ENCODE peak calls at places on chromosomes 6 and 20, in four cellular contexts. One of them, this sample, is unnamed.
A peak's percentile ranks its signal among the peaks of the same experiment; 100 is the strongest.

GRCh38 chr20:59976196-59976847 is 18.1 kb downstream of the CDH26 start:
- DNase-seq in adrenal gland: no peak
- DNase-seq in right lobe of liver: no peak
- DNase-seq in H1: no peak
- DNase-seq in this sample: no peak

GRCh38 chr6:119627908-119628669 is 278.5 kb upstream of the MAN1A1 start:
- DNase-seq in right lobe of liver: no peak
- DNase-seq in adrenal gland: peak; percentile 17
- DNase-seq in H1: no peak
- DNase-seq in this sample: no peak

GRCh38 chr6:162603231-162603630 is 124.3 kb downstream of the PRKN start:
- DNase-seq in right lobe of liver: no peak
- DNase-seq in adrenal gland: no peak
- DNase-seq in H1: no peak
- DNase-seq in this sample: no peak

GRCh38 chr6:90338409-90338808 is 41.8 kb upstream of the BACH2 start:
- DNase-seq in H1: no peak
- DNase-seq in adrenal gland: no peak
- DNase-seq in right lobe of liver: no peak
- DNase-seq in this sample: no peak

GRCh38 chr20:49924247-49924646 is 8.9 kb upstream of the SPATA2 start:
- DNase-seq in H1: no peak
- DNase-seq in adrenal gland: no peak
- DNase-seq in right lobe of liver: no peak
- DNase-seq in this sample: no peak

GRCh38 chr6:54935739-54936138 is 89.2 kb downstream of the FAM83B start:
- DNase-seq in adrenal gland: no peak
- DNase-seq in H1: no peak
- DNase-seq in right lobe of liver: no peak
- DNase-seq in this sample: peak; percentile 9

GRCh38 chr6:4543596-4543995 is 232.6 kb upstream of the CDYL start:
- DNase-seq in adrenal gland: no peak
- DNase-seq in right lobe of liver: no peak
- DNase-seq in H1: no peak
- DNase-seq in this sample: no peak

GRCh38 chr20:25285091-25285647 is 37.3 kb downstream of the PYGB start:
- DNase-seq in H1: no peak
- DNase-seq in right lobe of liver: peak; percentile 31
- DNase-seq in adrenal gland: no peak
- DNase-seq in this sample: no peak

GRCh38 chr6:118579786-118580185 is 31.7 kb downstream of the PLN start:
- DNase-seq in H1: no peak
- DNase-seq in adrenal gland: no peak
- DNase-seq in right lobe of liver: no peak
- DNase-seq in this sample: no peak

GRCh38 chr20:62141397-62142251 is 1.6 kb downstream of the PSMA7 start:
- DNase-seq in adrenal gland: peak; percentile 45
- DNase-seq in H1: no peak
- DNase-seq in right lobe of liver: no peak
- DNase-seq in this sample: peak; percentile 45

GRCh38 chr20:48759631-48760245 is 68.1 kb downstream of the PREX1 start:
- DNase-seq in adrenal gland: no peak
- DNase-seq in right lobe of liver: no peak
- DNase-seq in H1: no peak
- DNase-seq in this sample: no peak

GRCh38 chr20:46631212-46631869 is 19.9 kb downstream of the SLC13A3 start:
- DNase-seq in adrenal gland: peak; percentile 81
- DNase-seq in H1: no peak
- DNase-seq in right lobe of liver: no peak
- DNase-seq in this sample: peak; percentile 17

GRCh38 chr20:36548006-36548315 is 6.6 kb downstream of the MYL9 start:
- DNase-seq in adrenal gland: no peak
- DNase-seq in right lobe of liver: no peak
- DNase-seq in H1: no peak
- DNase-seq in this sample: no peak

GRCh38 chr20:10558635-10559187 is 115.1 kb downstream of the JAG1 start:
- DNase-seq in adrenal gland: no peak
- DNase-seq in right lobe of liver: no peak
- DNase-seq in H1: no peak
- DNase-seq in this sample: peak; percentile 44

GRCh38 chr6:158808918-158809678 is 10.1 kb downstream of the EZR start:
- DNase-seq in adrenal gland: peak; percentile 34
- DNase-seq in H1: no peak
- DNase-seq in right lobe of liver: peak; percentile 31
- DNase-seq in this sample: no peak

GRCh38 chr6:96608074-96608473 is 45.1 kb downstream of the FHL5 start:
- DNase-seq in adrenal gland: no peak
- DNase-seq in H1: no peak
- DNase-seq in right lobe of liver: no peak
- DNase-seq in this sample: no peak

GRCh38 chr20:48697845-48698491 is 129.8 kb downstream of the PREX1 start:
- DNase-seq in H1: no peak
- DNase-seq in right lobe of liver: peak; percentile 71
- DNase-seq in adrenal gland: peak; percentile 95
- DNase-seq in this sample: peak; percentile 61

GRCh38 chr6:15464211-15464725 is 198.6 kb downstream of the DTNBP1 start:
- DNase-seq in H1: peak; percentile 25
- DNase-seq in right lobe of liver: peak; percentile 60
- DNase-seq in adrenal gland: no peak
- DNase-seq in this sample: peak; percentile 13

GRCh38 chr20:61373956-61374545 is 122.0 kb downstream of the CDH4 start:
- DNase-seq in right lobe of liver: no peak
- DNase-seq in adrenal gland: no peak
- DNase-seq in H1: no peak
- DNase-seq in this sample: no peak

GRCh38 chr20:14860410-14860814 is 523.0 kb upstream of the FLRT3 start:
- DNase-seq in adrenal gland: no peak
- DNase-seq in H1: peak; percentile 58
- DNase-seq in right lobe of liver: no peak
- DNase-seq in this sample: peak; percentile 28

DNA sequence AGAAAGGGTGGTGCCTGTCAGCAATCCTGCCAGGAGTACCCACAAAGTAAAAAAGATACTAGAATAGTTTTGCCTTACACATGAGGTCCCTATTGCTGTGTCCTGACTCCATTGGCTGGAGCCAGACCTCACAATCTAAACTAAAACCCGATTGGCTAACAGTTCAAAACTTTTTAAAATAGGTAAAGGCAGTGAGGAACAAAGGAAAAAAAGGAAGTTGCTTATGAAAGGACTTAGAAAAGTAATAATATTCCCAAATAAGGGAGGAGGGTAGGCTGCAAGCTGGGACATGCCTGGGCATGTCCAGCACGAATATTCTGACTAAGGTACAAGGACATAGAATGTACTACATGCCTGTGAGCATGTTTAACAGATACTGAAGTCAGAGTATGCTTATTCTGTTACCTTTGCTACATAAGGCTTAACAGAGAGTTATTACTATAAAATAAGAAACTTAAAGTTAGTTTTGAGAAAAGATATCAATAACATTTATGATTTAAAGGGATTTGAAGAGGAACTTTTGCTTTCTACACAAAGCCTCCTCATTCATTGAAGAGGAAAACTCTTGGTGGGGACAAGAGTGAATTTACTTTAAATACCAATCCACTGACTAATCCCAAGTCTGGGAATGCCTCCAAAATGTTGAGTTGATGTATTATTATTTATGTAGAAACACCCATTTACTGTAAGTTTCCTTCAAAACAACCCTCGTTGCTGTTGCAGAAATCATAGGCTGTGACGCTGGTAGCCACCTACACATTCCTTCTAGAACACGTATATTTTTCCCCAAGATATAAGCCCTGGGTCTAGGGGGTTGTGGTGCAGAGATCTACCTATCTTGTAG is 8.2 kb upstream of the MTHFD1L start:
- DNase-seq in adrenal gland: peak; percentile 69
- DNase-seq in H1: no peak
- DNase-seq in right lobe of liver: no peak
- DNase-seq in this sample: peak; percentile 90
- TF ChIP-seq POLR2A in adrenal gland: peak; percentile 36
- TF ChIP-seq POLR2A in H1: no peak
- TF ChIP-seq POLR2A in right lobe of liver: no peak
- TF ChIP-seq POLR2A in this sample: no peak

DNA sequence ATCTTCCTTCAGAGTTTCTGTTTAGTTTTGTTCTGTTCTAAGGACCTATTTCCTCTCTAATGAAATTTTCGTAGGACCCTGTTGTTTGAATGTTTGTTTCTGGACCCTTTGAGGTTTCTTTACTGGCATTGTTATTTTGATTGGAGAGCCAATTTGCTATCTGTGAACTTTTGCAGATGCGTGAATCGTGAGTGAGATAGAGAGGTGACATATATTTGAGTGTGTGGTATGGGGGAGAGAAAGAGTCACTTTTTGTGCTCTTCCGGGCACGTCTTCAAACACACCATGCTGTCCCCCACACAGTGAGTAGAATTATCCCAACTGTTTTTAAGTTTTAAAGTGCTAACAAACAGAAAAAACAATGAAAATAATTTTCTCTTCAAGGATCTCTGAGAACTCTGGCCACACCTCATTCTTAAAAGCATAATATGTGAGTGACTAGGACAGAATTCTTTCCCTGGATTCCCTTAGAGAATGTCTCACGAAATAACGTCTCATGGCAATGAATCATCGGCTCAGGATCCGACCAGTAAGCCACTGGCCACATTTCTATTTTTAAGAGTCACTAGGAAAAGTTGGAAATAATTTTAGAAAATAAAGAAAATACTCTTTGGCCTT is 235.6 kb upstream of the ZNF217 start:
- DNase-seq in adrenal gland: no peak
- DNase-seq in H1: no peak
- DNase-seq in right lobe of liver: peak; percentile 15
- DNase-seq in this sample: peak; percentile 77
- TF ChIP-seq POLR2A in adrenal gland: no peak
- TF ChIP-seq POLR2A in H1: no peak
- TF ChIP-seq POLR2A in right lobe of liver: no peak
- TF ChIP-seq POLR2A in this sample: no peak

GRCh38 chr20:1895674-1896496 is 678 bp downstream of the SIRPA start:
- DNase-seq in H1: no peak
- DNase-seq in adrenal gland: no peak
- DNase-seq in right lobe of liver: peak; percentile 91
- DNase-seq in this sample: no peak
- TF ChIP-seq POLR2A in H1: no peak
- TF ChIP-seq POLR2A in adrenal gland: peak; percentile 10
- TF ChIP-seq POLR2A in right lobe of liver: peak; percentile 42
- TF ChIP-seq POLR2A in this sample: no peak

GRCh38 chr6:30922447-30922852 is 8.4 kb downstream of the VARS2 start:
- DNase-seq in adrenal gland: no peak
- DNase-seq in H1: no peak
- DNase-seq in right lobe of liver: no peak
- DNase-seq in this sample: no peak

GRCh38 chr6:30930506-30930905 is 1.5 kb downstream of the SFTA2 start:
- DNase-seq in adrenal gland: no peak
- DNase-seq in right lobe of liver: no peak
- DNase-seq in H1: no peak
- DNase-seq in this sample: no peak

GRCh38 chr6:30928677-30929076 is 3.3 kb downstream of the SFTA2 start:
- DNase-seq in right lobe of liver: no peak
- DNase-seq in adrenal gland: no peak
- DNase-seq in H1: no peak
- DNase-seq in this sample: no peak

GRCh38 chr6:30931272-30931671 is 698 bp downstream of the SFTA2 start:
- DNase-seq in H1: no peak
- DNase-seq in adrenal gland: no peak
- DNase-seq in right lobe of liver: no peak
- DNase-seq in this sample: no peak

DNA sequence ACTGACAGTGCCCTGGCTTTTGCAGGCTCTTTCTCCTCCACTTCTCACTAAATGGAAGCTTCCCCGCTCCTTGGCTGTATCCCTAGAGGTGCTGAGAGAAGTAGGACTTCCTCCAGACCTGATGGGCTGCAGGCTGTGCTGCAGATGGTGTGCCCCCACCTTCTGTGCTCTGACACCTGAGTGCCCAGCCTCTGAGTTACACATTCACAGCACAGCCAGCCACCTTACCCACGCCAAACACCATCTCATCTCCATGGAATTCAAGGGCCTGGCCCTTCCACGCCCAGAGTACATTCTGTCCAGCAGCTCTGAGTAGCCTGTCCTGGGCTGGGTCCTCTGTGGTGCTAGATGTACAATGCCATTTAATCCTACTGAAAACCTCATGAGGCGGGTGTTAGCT is 5.3 kb downstream of the SFTA2 start:
- DNase-seq in H1: no peak
- DNase-seq in adrenal gland: no peak
- DNase-seq in right lobe of liver: no peak
- DNase-seq in this sample: peak; percentile 30
- TF ChIP-seq POLR2A in H1: no peak
- TF ChIP-seq POLR2A in adrenal gland: no peak
- TF ChIP-seq POLR2A in right lobe of liver: no peak
- TF ChIP-seq POLR2A in this sample: no peak

DNA sequence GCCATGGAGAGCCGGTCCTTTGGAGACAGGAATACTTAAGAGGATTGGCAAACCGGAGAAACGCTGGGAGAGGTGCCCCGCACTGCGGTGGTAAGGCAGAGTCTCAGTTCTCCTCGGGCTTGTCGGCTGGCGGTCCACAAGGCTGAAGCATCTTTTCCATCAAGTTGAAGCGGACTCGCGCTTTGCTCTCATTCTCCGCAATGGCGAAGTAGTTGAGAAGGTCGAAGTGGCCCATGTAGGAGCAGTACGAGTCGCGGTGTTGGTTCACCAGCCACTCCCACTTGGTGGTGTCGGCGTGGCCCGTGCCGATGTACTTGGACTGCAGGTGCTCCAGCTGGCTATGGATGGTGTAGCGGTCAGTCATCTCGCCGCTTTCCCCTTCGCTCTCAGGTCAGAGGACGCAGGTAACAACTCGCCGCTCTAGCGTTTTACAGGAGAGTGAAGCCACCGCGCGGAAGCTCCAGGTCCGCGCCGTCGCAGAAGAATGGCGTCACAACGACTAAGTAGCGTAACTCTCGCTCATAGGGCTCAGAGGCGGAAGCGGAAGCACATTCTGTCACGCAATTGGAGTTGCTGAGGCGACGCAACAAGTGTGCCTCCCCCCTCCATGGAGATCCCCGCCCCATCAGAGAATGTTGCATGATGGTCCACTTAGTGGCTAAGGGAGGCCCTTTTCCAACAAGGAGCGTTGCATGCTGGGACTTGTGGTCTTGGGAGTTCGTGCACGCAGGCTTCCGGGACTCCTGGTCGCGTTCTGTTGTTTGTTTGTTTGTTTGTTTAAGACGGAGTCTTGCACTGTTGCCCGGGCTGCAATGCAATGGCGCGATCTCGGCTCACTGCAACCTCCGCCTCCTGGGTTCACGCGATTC is at the start of gene SF3B5:
- DNase-seq in right lobe of liver: peak; percentile 99
- DNase-seq in adrenal gland: peak; percentile 99
- DNase-seq in H1: peak; percentile 99
- DNase-seq in this sample: peak; percentile 99
- TF ChIP-seq POLR2A in right lobe of liver: peak; percentile 75
- TF ChIP-seq POLR2A in adrenal gland: peak; percentile 90
- TF ChIP-seq POLR2A in H1: peak; percentile 82
- TF ChIP-seq POLR2A in this sample: peak; percentile 88